ENCODE peak calls at places on chromosomes 2 and 18, in four cellular contexts. One of them, this sample, is unnamed.

GRCh38 chr2:110726285-110726684 is 6.1 kb upstream of the ACOXL start:
- DNase-seq in AG10803: no peak
- DNase-seq in fibroblast of lung: no peak
- DNase-seq in lung: no peak
- DNase-seq in this sample: no peak

GRCh38 chr2:523698-524270 is 153.4 kb downstream of the TMEM18 start:
- DNase-seq in AG10803: no peak
- DNase-seq in fibroblast of lung: no peak
- DNase-seq in lung: no peak
- DNase-seq in this sample: no peak

GRCh38 chr2:230319211-230319862 is 7.7 kb upstream of the SP140L start:
- DNase-seq in AG10803: no peak
- DNase-seq in fibroblast of lung: no peak
- DNase-seq in lung: no peak
- DNase-seq in this sample: no peak

GRCh38 chr2:37706334-37706733 is 34.9 kb upstream of the CDC42EP3 start:
- DNase-seq in AG10803: no peak
- DNase-seq in fibroblast of lung: no peak
- DNase-seq in lung: no peak
- DNase-seq in this sample: no peak

GRCh38 chr2:1707771-1708351 is 36.5 kb downstream of the PXDN start:
- DNase-seq in AG10803: peak
- DNase-seq in fibroblast of lung: peak
- DNase-seq in lung: peak
- DNase-seq in this sample: peak

GRCh38 chr2:230160112-230160660 is 59.6 kb downstream of the SP110 start:
- DNase-seq in AG10803: peak
- DNase-seq in fibroblast of lung: peak
- DNase-seq in lung: peak
- DNase-seq in this sample: peak

GRCh38 chr2:201235865-201236811 is 24.2 kb upstream of the CASP8 start:
- DNase-seq in AG10803: peak
- DNase-seq in fibroblast of lung: peak
- DNase-seq in lung: peak
- DNase-seq in this sample: peak

GRCh38 chr2:207478572-207478971 is 51.2 kb upstream of the CREB1 start:
- DNase-seq in AG10803: peak
- DNase-seq in fibroblast of lung: no peak
- DNase-seq in lung: no peak
- DNase-seq in this sample: no peak

GRCh38 chr2:56613254-56613653 is 429.5 kb downstream of the CCDC85A start:
- DNase-seq in AG10803: no peak
- DNase-seq in fibroblast of lung: no peak
- DNase-seq in lung: no peak
- DNase-seq in this sample: no peak

DNA sequence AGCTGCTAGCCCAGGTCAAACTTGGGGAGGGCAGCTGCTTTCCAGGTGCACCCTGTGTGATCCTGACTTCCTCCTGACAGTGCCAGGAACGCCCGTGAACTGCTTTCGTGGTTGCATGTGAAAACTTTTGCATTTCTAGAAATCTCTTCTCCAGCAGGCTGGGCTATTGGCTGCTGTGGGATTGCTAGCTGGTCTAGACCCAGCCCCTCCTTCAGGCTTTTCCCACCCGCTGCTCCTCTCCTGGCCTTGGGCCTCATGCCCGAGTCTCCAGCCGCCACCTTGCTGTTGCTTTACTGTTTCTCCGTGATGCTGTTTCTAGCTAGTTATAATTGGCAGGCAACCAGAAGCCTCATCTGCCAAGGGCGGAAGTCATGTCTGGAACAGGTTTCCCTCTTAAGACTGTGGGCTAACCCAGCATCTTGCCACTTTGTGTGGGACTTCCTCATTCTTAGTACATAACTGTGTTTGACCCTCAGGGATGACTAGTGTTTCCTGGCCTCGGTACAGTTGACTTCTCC is 27.0 kb upstream of the MGAT4A start:
- DNase-seq in AG10803: peak
- DNase-seq in fibroblast of lung: peak
- DNase-seq in lung: peak
- DNase-seq in this sample: peak
- H3K4me3 ChIP-seq in AG10803: no peak
- H3K4me3 ChIP-seq in fibroblast of lung: no peak
- H3K4me3 ChIP-seq in lung: no peak
- H3K4me3 ChIP-seq in this sample: no peak

GRCh38 chr2:102106133-102106556 is 36.4 kb upstream of the IL1R1 start:
- DNase-seq in AG10803: peak
- DNase-seq in fibroblast of lung: peak
- DNase-seq in lung: no peak
- DNase-seq in this sample: peak

GRCh38 chr2:102101844-102102635 is 40.5 kb upstream of the IL1R1 start:
- DNase-seq in AG10803: no peak
- DNase-seq in fibroblast of lung: no peak
- DNase-seq in lung: no peak
- DNase-seq in this sample: no peak

GRCh38 chr2:102103284-102103683 is 39.3 kb upstream of the IL1R1 start:
- DNase-seq in AG10803: no peak
- DNase-seq in fibroblast of lung: no peak
- DNase-seq in lung: no peak
- DNase-seq in this sample: no peak

GRCh38 chr2:102101097-102101843 is 41.3 kb upstream of the IL1R1 start:
- DNase-seq in AG10803: no peak
- DNase-seq in fibroblast of lung: no peak
- DNase-seq in lung: no peak
- DNase-seq in this sample: no peak

GRCh38 chr2:102103992-102104871 is 38.3 kb upstream of the IL1R1 start:
- DNase-seq in AG10803: peak
- DNase-seq in fibroblast of lung: peak
- DNase-seq in lung: peak
- DNase-seq in this sample: peak
- H3K4me3 ChIP-seq in AG10803: peak
- H3K4me3 ChIP-seq in fibroblast of lung: peak
- H3K4me3 ChIP-seq in lung: peak
- H3K4me3 ChIP-seq in this sample: peak

DNA sequence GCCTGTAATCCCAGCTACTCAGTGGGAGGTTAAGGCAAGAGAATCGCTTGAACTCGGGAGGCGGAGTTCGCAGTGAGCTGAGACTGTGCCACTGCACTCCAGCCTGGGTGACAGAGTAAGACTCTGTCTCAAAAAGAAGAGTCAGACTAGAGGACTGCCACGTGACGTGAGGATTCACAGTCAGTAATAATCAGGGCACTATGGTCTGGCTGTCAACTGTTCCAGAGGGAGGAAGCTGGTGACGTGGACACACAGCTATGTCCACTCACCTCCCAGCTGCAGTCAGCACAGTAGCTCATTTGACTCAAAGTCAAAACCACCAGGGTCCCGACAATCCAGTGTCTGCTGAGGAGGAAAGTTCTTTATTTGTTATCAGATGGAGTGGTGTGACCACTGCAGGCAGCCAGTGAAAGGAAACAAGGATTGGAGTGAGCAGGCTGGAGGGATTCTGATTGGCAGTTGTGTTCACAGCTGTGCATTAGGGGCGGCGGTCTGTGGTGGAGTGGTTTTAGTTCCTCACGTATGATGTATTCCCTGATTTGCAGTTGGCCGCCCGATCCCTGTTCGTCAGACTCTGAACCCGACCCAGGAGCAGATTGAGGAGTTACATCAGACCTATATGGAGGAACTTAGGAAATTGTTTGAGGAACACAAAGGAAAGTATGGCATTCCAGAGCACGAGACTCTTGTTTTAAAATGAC is 37.9 kb downstream of the MOGAT1 start:
- DNase-seq in AG10803: peak
- DNase-seq in fibroblast of lung: peak
- DNase-seq in lung: peak
- DNase-seq in this sample: peak
- H3K4me3 ChIP-seq in AG10803: peak
- H3K4me3 ChIP-seq in fibroblast of lung: no peak
- H3K4me3 ChIP-seq in lung: no peak
- H3K4me3 ChIP-seq in this sample: no peak

GRCh38 chr2:238059505-238059904 is 1.3 kb upstream of the SCLY start:
- DNase-seq in AG10803: no peak
- DNase-seq in fibroblast of lung: no peak
- DNase-seq in lung: no peak
- DNase-seq in this sample: no peak
- H3K4me3 ChIP-seq in AG10803: peak
- H3K4me3 ChIP-seq in fibroblast of lung: no peak
- H3K4me3 ChIP-seq in lung: no peak
- H3K4me3 ChIP-seq in this sample: peak

GRCh38 chr18:58862851-58863538 is 1.7 kb upstream of the ZNF532 start:
- DNase-seq in AG10803: peak
- DNase-seq in fibroblast of lung: peak
- DNase-seq in lung: peak
- DNase-seq in this sample: peak

GRCh38 chr18:58861853-58862252 is 2.8 kb upstream of the ZNF532 start:
- DNase-seq in AG10803: no peak
- DNase-seq in fibroblast of lung: no peak
- DNase-seq in lung: no peak
- DNase-seq in this sample: no peak

GRCh38 chr18:58863539-58864145 is 1.0 kb upstream of the ZNF532 start:
- DNase-seq in AG10803: no peak
- DNase-seq in fibroblast of lung: peak
- DNase-seq in lung: peak
- DNase-seq in this sample: no peak

GRCh38 chr18:58861353-58861752 is 3.3 kb upstream of the ZNF532 start:
- DNase-seq in AG10803: no peak
- DNase-seq in fibroblast of lung: no peak
- DNase-seq in lung: no peak
- DNase-seq in this sample: no peak

DNA sequence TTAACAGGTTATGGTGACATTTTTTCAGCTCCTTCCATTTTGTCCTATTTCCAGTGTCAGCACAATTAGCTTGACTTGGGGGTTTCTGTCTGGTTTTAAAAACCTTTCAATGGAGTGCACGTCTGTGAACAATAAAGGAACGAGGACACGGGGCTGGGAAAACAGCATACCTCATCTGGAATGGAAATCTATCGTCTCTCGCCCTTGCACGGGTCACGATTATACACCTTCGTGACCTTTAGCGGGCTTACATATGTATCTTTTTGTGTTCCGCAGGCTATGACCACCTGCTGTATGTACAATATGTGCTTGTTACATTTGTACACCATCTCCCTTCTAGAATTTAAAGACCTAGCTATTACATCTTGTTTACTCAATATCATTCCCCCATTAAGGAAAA is 2.3 kb upstream of the ZNF532 start:
- DNase-seq in AG10803: no peak
- DNase-seq in fibroblast of lung: no peak
- DNase-seq in lung: no peak
- DNase-seq in this sample: no peak
- H3K4me3 ChIP-seq in AG10803: peak
- H3K4me3 ChIP-seq in fibroblast of lung: peak
- H3K4me3 ChIP-seq in lung: no peak
- H3K4me3 ChIP-seq in this sample: peak

This sample was measured in astrocyte of the spinal cord.